ENCODE peak calls at places on chromosomes 12 and 14, in nine cellular contexts. E is H7; F is NT2/D1; D is tibial artery; I is heart right ventricle; S is CD8-positive, alpha-beta memory T cell; G is ovary; Z is GM23248; W is sigmoid colon. M is an unnamed sample. For H3K27me3 and H3K36me3, the result is how much of the 10 kb centered on the place peaks cover.

GRCh38 chr12:65313704-65314317 is 35.3 kb downstream of the MSRB3 start:
- DNase-seq in E (no peak), F (no peak), D (no peak), I (no peak), S (no peak), G (no peak), Z (peak), W (no peak), M (no peak)

GRCh38 chr12:50314629-50315312 is 31.5 kb upstream of the LIMA1 start:
- DNase-seq in E (peak), F (peak), D (no peak), I (no peak), S (peak), G (no peak), Z (peak), W (no peak), M (no peak)

GRCh38 chr12:46110220-46110700 is 119.9 kb upstream of the SCAF11 start:
- DNase-seq in E (no peak), F (no peak), D (no peak), I (peak), S (no peak), G (no peak), Z (no peak), W (no peak), M (no peak)

GRCh38 chr12:128052777-128053176 is 214.2 kb upstream of the TMEM132C start:
- DNase-seq in E (no peak), F (no peak), D (no peak), I (no peak), S (no peak), G (no peak), Z (no peak), W (no peak), M (no peak)

GRCh38 chr14:23539209-23539866 is 12.2 kb downstream of the ZFHX2 start:
- DNase-seq in E (peak), F (no peak), D (no peak), I (no peak), S (peak), G (no peak), Z (peak), W (no peak), M (peak)

GRCh38 chr12:123989168-123989567 is 16.2 kb downstream of the ZNF664 start:
- DNase-seq in E (no peak), F (no peak), D (no peak), I (no peak), S (no peak), G (no peak), Z (no peak), W (no peak), M (no peak)

GRCh38 chr12:1034726-1035457 is 43.9 kb downstream of the ERC1 start:
- DNase-seq in E (no peak), F (no peak), D (no peak), I (no peak), S (no peak), G (no peak), Z (no peak), W (no peak), M (no peak)

GRCh38 chr14:25049559-25050493 is at the start of gene STXBP6:
- DNase-seq in E (peak), F (no peak), D (peak), I (peak), S (no peak), G (peak), Z (peak), W (peak), M (peak)

GRCh38 chr12:124317400-124317799 is 22.5 kb downstream of the RFLNA start:
- DNase-seq in E (peak), F (no peak), D (no peak), I (no peak), S (no peak), G (no peak), Z (no peak), W (no peak), M (no peak)

GRCh38 chr12:52213541-52214420 is 19.3 kb upstream of the KRT7 start:
- DNase-seq in E (peak), F (peak), D (peak), I (peak), S (peak), G (peak), Z (peak), W (peak), M (peak)

GRCh38 chr12:19683178-19683927 is 244.1 kb downstream of the AEBP2 start:
- DNase-seq in E (no peak), F (no peak), D (no peak), I (no peak), S (no peak), G (no peak), Z (peak), W (no peak), M (no peak)

GRCh38 chr12:132818562-132818961 is 10.1 kb downstream of the GOLGA3 start:
- DNase-seq in E (no peak), F (no peak), D (no peak), I (no peak), S (no peak), G (no peak), Z (no peak), W (no peak), M (no peak)

GRCh38 chr12:69583203-69583602 is 2.1 kb upstream of the CCT2 start:
- DNase-seq in E (peak), F (peak), D (no peak), I (no peak), S (no peak), G (no peak), Z (peak), W (no peak), M (peak)

GRCh38 chr12:58249610-58250009 is 308.2 kb downstream of the ATP23 start:
- DNase-seq in E (no peak), F (no peak), D (no peak), I (peak), S (no peak), G (no peak), Z (peak), W (no peak), M (peak)

GRCh38 chr12:42076976-42077375 is 67.7 kb downstream of the GXYLT1 start:
- DNase-seq in E (no peak), F (no peak), D (no peak), I (no peak), S (no peak), G (no peak), Z (no peak), W (no peak), M (no peak)

GRCh38 chr14:19851365-19851764 is 23.6 kb upstream of the OR4K2 start:
- DNase-seq in E (no peak), F (no peak), D (no peak), I (no peak), S (no peak), G (no peak), Z (peak), W (no peak), M (no peak)

GRCh38 chr14:49849213-49849847 is 3.3 kb downstream of the NEMF start:
- DNase-seq in E (no peak), F (no peak), D (no peak), I (no peak), S (no peak), G (no peak), Z (no peak), W (no peak), M (no peak)

GRCh38 chr14:49857427-49858003 is 4.9 kb upstream of the NEMF start:
- DNase-seq in E (no peak), F (no peak), D (no peak), I (no peak), S (no peak), G (no peak), Z (no peak), W (no peak), M (no peak)

GRCh38 chr14:49853158-49853477 is 530 bp upstream of the NEMF start:
- DNase-seq in E (no peak), F (no peak), D (no peak), I (no peak), S (no peak), G (no peak), Z (no peak), W (no peak), M (no peak)

GRCh38 chr14:49852351-49853157 is at the start of gene NEMF:
- DNase-seq in E (peak), F (peak), D (peak), I (peak), S (peak), G (peak), Z (peak), W (peak), M (peak)

GRCh38 chr14:49853572-49854375 is 1.2 kb upstream of the NEMF start:
- DNase-seq in E (peak), F (no peak), D (peak), I (peak), S (peak), G (peak), Z (peak), W (peak), M (peak)
- H3K4me3 ChIP-seq in E (peak), F (no peak), D (peak), I (no peak), S (peak), G (peak), Z (peak), W (peak), M (peak)

GRCh38 chr12:49093746-49094103 is 876 bp downstream of the DHH start:
- DNase-seq in E (peak), F (no peak), D (no peak), I (no peak), S (no peak), G (no peak), Z (no peak), W (no peak), M (no peak)
- H3K27me3 ChIP-seq in E (half or more), F (half or more), D (under half), I (half or more), S (half or more), G (under half), Z (under half), W (half or more), M (under half)

GRCh38 chr14:50725761-50726160 is 57.7 kb upstream of the SAV1 start:
- DNase-seq in E (no peak), F (no peak), D (no peak), I (no peak), S (no peak), G (no peak), Z (no peak), W (no peak), M (no peak)
- H3K36me3 ChIP-seq in E (under half), F (under half), D (half or more), I (under half), S (under half), G (under half), Z (under half), W (under half), M (under half)

DNA sequence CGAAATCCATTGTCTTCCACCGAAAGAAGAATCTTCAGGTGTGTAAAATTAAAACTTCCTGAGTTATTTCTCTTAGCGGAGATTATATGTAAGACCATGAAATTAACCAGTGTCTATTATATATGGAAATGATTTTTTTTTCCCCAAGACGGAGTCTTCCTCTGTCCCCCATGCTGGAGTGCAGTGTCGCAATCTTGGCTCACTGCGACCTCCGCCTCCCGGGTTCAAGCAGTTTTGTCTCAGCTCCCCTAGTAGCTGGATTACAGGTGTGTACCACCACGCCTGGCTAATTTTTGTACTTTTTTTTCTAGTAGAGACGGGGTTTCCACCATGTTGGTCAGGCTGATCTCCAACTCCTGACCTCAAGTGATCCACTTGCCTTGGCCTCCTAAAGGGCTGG is 2.8 kb downstream of the RAN start:
- DNase-seq in E (no peak), F (no peak), D (no peak), I (no peak), S (no peak), G (no peak), Z (no peak), W (no peak), M (no peak)
- H3K4me3 ChIP-seq in E (no peak), F (no peak), D (no peak), I (no peak), S (no peak), G (no peak), Z (no peak), W (no peak), M (peak)

GRCh38 chr12:109654357-109654756 is 59.3 kb upstream of the FAM222A start:
- DNase-seq in E (no peak), F (no peak), D (no peak), I (no peak), S (no peak), G (no peak), Z (no peak), W (no peak), M (no peak)

GRCh38 chr12:109652233-109652772 is 61.3 kb upstream of the FAM222A start:
- DNase-seq in E (no peak), F (no peak), D (no peak), I (no peak), S (no peak), G (no peak), Z (no peak), W (no peak), M (no peak)

GRCh38 chr12:109655578-109655977 is 58.0 kb upstream of the FAM222A start:
- DNase-seq in E (no peak), F (no peak), D (no peak), I (no peak), S (no peak), G (no peak), Z (no peak), W (no peak), M (no peak)

GRCh38 chr12:109653896-109654295 is 59.7 kb upstream of the FAM222A start:
- DNase-seq in E (no peak), F (no peak), D (no peak), I (no peak), S (no peak), G (no peak), Z (no peak), W (no peak), M (no peak)

GRCh38 chr12:109656681-109657262 is 56.9 kb upstream of the FAM222A start:
- DNase-seq in E (no peak), F (no peak), D (no peak), I (no peak), S (no peak), G (no peak), Z (no peak), W (no peak), M (no peak)
- H3K27me3 ChIP-seq in E (under half), F (under half), D (under half), I (under half), S (under half), G (under half), Z (under half), W (under half), M (under half)

GRCh38 chr12:57182918-57183575 is 33.5 kb upstream of the NXPH4 start:
- DNase-seq in E (peak), F (peak), D (peak), I (peak), S (peak), G (peak), Z (peak), W (peak), M (peak)
- H3K36me3 ChIP-seq in E (half or more), F (half or more), D (half or more), I (under half), S (under half), G (under half), Z (half or more), W (half or more), M (half or more)

GRCh38 chr12:63916561-63917476 is 72.3 kb downstream of the SRGAP1 start:
- DNase-seq in E (no peak), F (no peak), D (no peak), I (no peak), S (no peak), G (no peak), Z (peak), W (no peak), M (peak)
- H3K4me3 ChIP-seq in E (no peak), F (no peak), D (no peak), I (no peak), S (no peak), G (no peak), Z (peak), W (no peak), M (no peak)

GRCh38 chr14:63710497-63710896 is 17.4 kb downstream of the SGPP1 start:
- DNase-seq in E (no peak), F (no peak), D (no peak), I (no peak), S (no peak), G (no peak), Z (no peak), W (no peak), M (no peak)

GRCh38 chr14:63713765-63714164 is 14.1 kb downstream of the SGPP1 start:
- DNase-seq in E (no peak), F (no peak), D (no peak), I (no peak), S (no peak), G (no peak), Z (peak), W (no peak), M (peak)

GRCh38 chr14:63713058-63713457 is 14.8 kb downstream of the SGPP1 start:
- DNase-seq in E (no peak), F (no peak), D (no peak), I (no peak), S (no peak), G (no peak), Z (peak), W (no peak), M (no peak)

GRCh38 chr14:63707216-63707615 is 20.6 kb downstream of the SGPP1 start:
- DNase-seq in E (no peak), F (no peak), D (no peak), I (no peak), S (no peak), G (no peak), Z (no peak), W (no peak), M (no peak)

DNA sequence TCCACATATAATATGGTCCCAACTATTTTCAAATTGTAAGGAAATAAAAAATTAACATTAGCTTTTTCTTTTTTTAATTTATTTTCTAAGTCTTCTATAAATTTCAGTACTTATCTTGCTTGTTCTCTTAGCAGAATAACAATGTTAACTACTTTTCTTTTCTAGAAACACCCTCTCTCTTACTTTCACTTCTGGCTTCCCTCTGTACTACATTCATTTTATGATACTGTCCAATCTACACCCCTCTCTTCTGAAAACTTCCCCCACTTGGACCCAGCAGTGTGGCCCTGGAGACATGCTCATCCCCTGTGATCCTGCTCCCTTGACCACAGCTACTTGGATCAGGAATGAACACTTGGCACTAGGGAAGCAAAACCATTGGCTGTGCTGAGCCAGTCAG is 15.7 kb downstream of the SGPP1 start:
- DNase-seq in E (no peak), F (no peak), D (no peak), I (no peak), S (no peak), G (no peak), Z (no peak), W (no peak), M (no peak)
- H3K27me3 ChIP-seq in E (under half), F (under half), D (under half), I (under half), S (under half), G (under half), Z (under half), W (under half), M (under half)

DNA sequence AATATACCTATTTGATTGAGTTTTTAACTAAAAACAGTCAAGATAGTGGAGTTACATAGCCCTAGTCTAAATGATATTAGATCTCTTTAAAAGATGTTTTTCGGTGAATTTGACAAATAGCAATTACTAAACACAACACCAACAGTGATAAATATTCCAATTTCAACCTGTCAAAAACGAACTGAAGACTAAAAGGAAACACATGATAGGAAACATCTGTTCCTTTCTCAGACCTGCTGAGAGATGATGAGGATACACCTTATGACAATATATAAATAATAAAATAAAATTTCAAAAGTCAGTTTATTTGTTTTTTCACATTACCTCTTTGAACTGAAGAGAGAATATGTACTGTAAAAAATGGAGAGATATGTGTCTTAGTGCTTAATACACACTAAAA is 232.7 kb downstream of the RASSF9 start:
- DNase-seq in E (no peak), F (no peak), D (no peak), I (no peak), S (no peak), G (no peak), Z (no peak), W (no peak), M (no peak)
- H3K36me3 ChIP-seq in E (under half), F (under half), D (under half), I (under half), S (under half), G (under half), Z (under half), W (under half), M (under half)